ENCODE peak calls at places on chromosomes 5 and 9, in four cellular contexts. Y is ovary, T is aorta, F is pancreas. R is an unnamed sample. For H3K4me1 and H3K36me3, the result is how much of the 10 kb centered on the place peaks cover.

GRCh38 chr5:142253938-142254895 is 70.6 kb downstream of the SPRY4 start:
- DNase-seq in Y (no peak), T (no peak), F (no peak), R (no peak)

GRCh38 chr5:147479431-147479830 is 30.4 kb downstream of the DPYSL3 start:
- DNase-seq in T (no peak), Y (no peak), F (no peak), R (no peak)

GRCh38 chr5:41083306-41083705 is 12.2 kb upstream of the MROH2B start:
- DNase-seq in Y (no peak), T (no peak), F (no peak), R (no peak)

GRCh38 chr5:177256296-177256695 is 47.2 kb downstream of the RAB24 start:
- DNase-seq in Y (no peak), T (no peak), F (no peak), R (peak)

GRCh38 chr5:9524941-9525340 is 20.9 kb downstream of the SEMA5A start:
- DNase-seq in F (no peak), T (no peak), Y (no peak), R (no peak)

GRCh38 chr9:70902705-70903131 is 218.7 kb downstream of the TRPM3 start:
- DNase-seq in F (no peak), T (no peak), Y (no peak), R (peak)

GRCh38 chr9:121292801-121293241 is 24.9 kb downstream of the GSN start:
- DNase-seq in F (no peak), T (peak), Y (peak), R (no peak)

GRCh38 chr5:64767959-64768357 is 533 bp downstream of the SREK1IP1 start:
- DNase-seq in Y (peak), T (no peak), F (no peak), R (peak)

GRCh38 chr5:167061695-167062094 is 1229.8 kb upstream of the WWC1 start:
- DNase-seq in F (no peak), Y (no peak), T (no peak), R (peak)

GRCh38 chr5:158978061-158978745 is 121.5 kb downstream of the EBF1 start:
- DNase-seq in T (no peak), Y (no peak), F (no peak), R (no peak)

GRCh38 chr5:179369530-179369884 is 24.2 kb upstream of the ADAMTS2 start:
- DNase-seq in F (no peak), T (peak), Y (peak), R (no peak)

GRCh38 chr9:17725399-17726010 is 146.6 kb downstream of the SH3GL2 start:
- DNase-seq in Y (no peak), F (no peak), T (no peak), R (no peak)

GRCh38 chr9:801399-802071 is 40.0 kb upstream of the DMRT1 start:
- DNase-seq in F (no peak), T (no peak), Y (no peak), R (no peak)

GRCh38 chr5:122704247-122705036 is 70.4 kb upstream of the SNX2 start:
- DNase-seq in F (no peak), Y (no peak), T (no peak), R (peak)

GRCh38 chr9:34334337-34334824 is 5.0 kb downstream of the NUDT2 start:
- DNase-seq in F (no peak), T (no peak), Y (no peak), R (peak)

GRCh38 chr9:129210125-129210524 is 32.1 kb upstream of the IER5L start:
- DNase-seq in T (no peak), F (no peak), Y (no peak), R (no peak)

GRCh38 chr5:145937432-145938250 is 1.3 kb downstream of the SH3RF2 start:
- DNase-seq in Y (no peak), F (peak), T (no peak), R (no peak)

GRCh38 chr5:33330416-33330815 is 110.3 kb upstream of the TARS1 start:
- DNase-seq in F (no peak), Y (no peak), T (no peak), R (no peak)

GRCh38 chr5:173341911-173342535 is 13.8 kb upstream of the STC2 start:
- DNase-seq in Y (no peak), T (no peak), F (no peak), R (no peak)

GRCh38 chr5:150085191-150085912 is 1.0 kb downstream of the CSF1R start:
- DNase-seq in Y (no peak), F (no peak), T (no peak), R (no peak)

GRCh38 chr5:73295447-73295846 is 122.5 kb downstream of the TMEM174 start:
- DNase-seq in T (no peak), Y (no peak), F (no peak), R (no peak)

GRCh38 chr9:106758911-106759310 is 104.1 kb upstream of the ZNF462 start:
- DNase-seq in F (no peak), T (no peak), Y (no peak), R (no peak)

GRCh38 chr5:172065431-172066065 is 59.1 kb upstream of the FBXW11 start:
- DNase-seq in T (peak), F (no peak), Y (peak), R (no peak)

GRCh38 chr9:130276955-130277354 is 11.4 kb downstream of the HMCN2 start:
- DNase-seq in F (no peak), Y (no peak), T (no peak), R (no peak)

GRCh38 chr9:111599092-111599947 is at the start of gene PTGR1:
- DNase-seq in T (peak), Y (peak), F (peak), R (peak)

GRCh38 chr5:135140805-135141204 is 106.8 kb upstream of the PITX1 start:
- DNase-seq in T (no peak), Y (no peak), F (no peak), R (no peak)

GRCh38 chr9:128683340-128684064 is 5.5 kb upstream of the SET start:
- DNase-seq in Y (peak), T (peak), F (peak), R (peak)

GRCh38 chr9:6779417-6780241 is 21.9 kb downstream of the KDM4C start:
- DNase-seq in Y (no peak), T (no peak), F (no peak), R (no peak)

GRCh38 chr5:82329393-82329792 is 51.2 kb upstream of the RPS23 start:
- DNase-seq in F (no peak), Y (no peak), T (no peak), R (no peak)

GRCh38 chr5:38289457-38289856 is 31.1 kb downstream of the EGFLAM start:
- DNase-seq in F (no peak), T (no peak), Y (no peak), R (no peak)

GRCh38 chr9:71772726-71773125 is 4.4 kb upstream of the CEMIP2 start:
- DNase-seq in T (no peak), Y (no peak), F (no peak), R (no peak)

GRCh38 chr5:35202319-35203111 is 27.8 kb downstream of the PRLR start:
- DNase-seq in Y (no peak), F (no peak), T (no peak), R (peak)

GRCh38 chr5:126100767-126101166 is 322.4 kb upstream of the GRAMD2B start:
- DNase-seq in F (no peak), Y (no peak), T (no peak), R (no peak)

DNA sequence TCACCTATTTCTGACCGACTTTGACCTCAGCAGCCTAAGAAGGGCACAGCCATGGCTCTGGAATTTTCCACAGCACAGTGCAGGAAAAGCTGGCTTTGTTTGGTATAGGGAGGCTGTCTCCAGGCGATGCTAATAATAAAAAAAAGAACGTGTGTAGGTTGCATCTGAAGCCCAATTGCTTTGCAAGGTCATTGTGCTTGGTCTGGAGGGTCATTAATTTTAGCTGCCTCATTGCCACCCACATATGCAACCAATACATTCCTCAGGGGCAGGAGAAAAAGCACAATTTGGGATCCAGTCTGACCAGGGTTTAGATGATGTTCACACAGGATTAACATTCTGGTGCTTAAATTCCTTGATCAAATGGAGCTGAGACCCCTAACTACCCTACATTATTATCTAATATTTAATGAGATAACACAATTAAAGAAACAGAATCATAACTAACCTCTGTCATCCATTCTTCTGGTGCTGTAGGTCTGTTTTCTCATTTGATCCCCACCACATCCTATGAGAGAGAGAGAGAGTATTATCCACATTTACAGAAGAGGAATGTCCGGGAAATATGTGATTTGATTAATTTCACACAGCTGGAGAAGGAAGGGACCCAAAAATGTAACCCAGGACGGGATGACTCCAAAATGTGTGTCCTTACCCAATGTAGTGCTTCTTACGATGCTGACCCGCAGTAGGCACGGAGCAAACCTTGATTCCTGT is 175.9 kb downstream of the RFK start:
- DNase-seq in F (no peak), Y (no peak), T (no peak), R (no peak)
- H3K4me3 ChIP-seq in F (no peak), Y (no peak), T (no peak), R (no peak)

GRCh38 chr9:38012767-38013450 is 56.1 kb downstream of the SHB start:
- DNase-seq in Y (no peak), T (no peak), F (no peak), R (no peak)
- H3K4me1 ChIP-seq in Y (under half), T (under half), F (under half), R (under half)

DNA sequence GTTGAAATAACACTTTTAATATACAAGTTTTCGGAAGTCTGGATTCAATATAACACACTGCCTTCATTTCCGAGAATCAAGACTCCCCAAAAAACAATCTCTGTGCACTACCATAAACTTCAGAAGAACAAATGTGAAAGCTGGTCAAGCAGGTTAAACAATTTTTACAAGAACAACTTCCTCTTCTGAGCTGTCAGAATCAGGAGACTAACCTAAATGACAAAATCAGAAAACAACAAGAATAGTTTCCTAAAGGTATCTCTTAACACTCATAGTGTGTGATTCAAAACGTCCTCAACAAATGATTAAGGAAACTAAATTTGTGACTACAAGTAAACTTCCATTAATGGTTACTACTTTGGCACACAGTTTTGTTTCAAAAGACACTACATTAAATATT is 11.6 kb downstream of the C9orf72 start:
- DNase-seq in F (no peak), Y (no peak), T (no peak), R (no peak)
- H3K36me3 ChIP-seq in F (under half), Y (under half), T (under half), R (under half)

GRCh38 chr5:14153932-14154646 is 10.9 kb downstream of the TRIO start:
- DNase-seq in Y (peak), F (no peak), T (peak), R (no peak)
- H3K4me3 ChIP-seq in Y (no peak), F (no peak), T (no peak), R (no peak)

GRCh38 chr9:127336086-127336485 is 60.9 kb upstream of the SLC2A8 start:
- DNase-seq in Y (no peak), T (no peak), F (no peak), R (no peak)

GRCh38 chr9:127336708-127337352 is 60.1 kb upstream of the SLC2A8 start:
- DNase-seq in T (peak), Y (peak), F (peak), R (no peak)

GRCh38 chr9:127330501-127330900 is 65.9 kb downstream of the GARNL3 start:
- DNase-seq in F (no peak), Y (no peak), T (no peak), R (no peak)

DNA sequence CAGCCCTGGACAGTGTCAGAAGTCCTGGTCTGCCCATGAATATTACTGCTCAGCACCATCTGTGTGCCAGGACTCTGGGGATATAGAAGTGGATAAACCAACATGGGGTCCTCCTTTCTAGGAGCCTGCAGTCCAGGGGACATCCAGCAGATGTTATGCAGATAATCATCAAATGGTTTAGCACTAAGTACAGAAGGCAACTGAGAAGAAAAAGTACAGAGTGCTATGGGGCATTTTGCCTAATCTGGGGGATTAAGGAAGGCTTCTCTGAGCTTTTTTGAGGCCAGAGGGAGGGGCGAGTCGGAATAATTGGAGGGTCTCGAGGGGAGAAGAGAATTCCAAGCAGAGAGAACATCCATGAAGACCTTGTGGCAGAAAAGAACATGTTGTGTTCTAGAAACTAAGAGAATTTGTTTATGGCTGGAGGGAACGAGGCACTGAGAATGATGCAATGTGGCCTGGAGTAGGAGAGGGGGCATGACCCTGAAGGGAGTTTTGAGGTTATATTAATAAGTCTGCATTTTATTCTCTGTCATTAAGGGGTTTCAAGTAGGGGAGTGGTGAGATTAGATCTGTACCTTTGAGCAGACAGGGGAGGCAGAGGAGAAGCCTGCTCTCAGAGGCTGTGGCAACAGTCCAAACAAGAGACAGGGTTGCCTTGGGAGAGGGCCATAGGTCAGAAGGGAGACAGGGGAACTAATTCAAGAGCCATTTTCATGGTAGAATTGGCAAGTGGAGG is 63.5 kb upstream of the SLC2A8 start:
- DNase-seq in F (no peak), Y (peak), T (no peak), R (no peak)
- H3K4me1 ChIP-seq in F (under half), Y (under half), T (under half), R (under half)

GRCh38 chr9:123016631-123017030 is 16.8 kb upstream of the GPR21 start:
- DNase-seq in F (no peak), T (no peak), Y (no peak), R (no peak)

GRCh38 chr9:123026425-123026824 is 7.0 kb upstream of the GPR21 start:
- DNase-seq in T (no peak), Y (no peak), F (no peak), R (no peak)

GRCh38 chr9:123020796-123021195 is 12.7 kb upstream of the GPR21 start:
- DNase-seq in Y (no peak), T (no peak), F (no peak), R (no peak)
- H3K36me3 ChIP-seq in Y (under half), T (under half), F (under half), R (under half)

GRCh38 chr5:133703935-133704334 is 91.6 kb upstream of the FSTL4 start:
- DNase-seq in T (no peak), Y (no peak), F (no peak), R (no peak)
- H3K4me3 ChIP-seq in T (no peak), Y (no peak), F (no peak), R (no peak)

GRCh38 chr5:169631360-169631759 is 5.7 kb upstream of the DOCK2 start:
- DNase-seq in T (no peak), Y (no peak), F (no peak), R (no peak)
- H3K4me1 ChIP-seq in T (under half), Y (under half), F (under half), R (under half)

GRCh38 chr9:100292414-100292813 is 60.3 kb downstream of the TEX10 start:
- DNase-seq in F (no peak), Y (no peak), T (no peak), R (no peak)

GRCh38 chr9:100294806-100295205 is 57.9 kb downstream of the TEX10 start:
- DNase-seq in Y (no peak), F (peak), T (no peak), R (no peak)

GRCh38 chr9:100295240-100295639 is 57.5 kb downstream of the TEX10 start:
- DNase-seq in Y (no peak), T (no peak), F (no peak), R (no peak)

GRCh38 chr9:100296407-100296806 is 56.3 kb downstream of the TEX10 start:
- DNase-seq in F (no peak), Y (no peak), T (no peak), R (no peak)

DNA sequence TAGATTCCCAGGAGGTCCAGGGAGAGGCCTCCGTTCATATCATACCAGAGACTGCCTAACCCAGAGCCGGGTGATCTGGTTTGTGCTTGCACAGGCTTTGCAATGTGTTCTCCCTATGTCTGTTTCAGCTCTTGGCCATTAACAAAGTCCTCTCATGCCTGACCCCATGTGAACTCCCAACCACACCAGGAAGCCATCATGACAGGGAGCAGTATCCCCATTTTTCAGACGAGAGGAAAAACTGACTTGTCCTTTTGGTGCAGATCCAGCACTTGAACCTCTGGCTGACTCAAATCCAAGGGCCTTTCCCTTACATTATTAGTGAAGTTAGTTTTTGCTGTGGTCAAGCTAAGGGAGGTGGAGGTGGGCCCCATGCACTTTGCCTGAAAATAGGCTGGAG is 58.4 kb downstream of the TEX10 start:
- DNase-seq in F (no peak), Y (no peak), T (no peak), R (no peak)
- H3K36me3 ChIP-seq in F (under half), Y (under half), T (under half), R (under half)

R was measured in HAP-1.